ENCODE peak calls at places on chromosome 13, in seven cellular contexts. Q is T-helper 9 cell, T is esophagus squamous epithelium, E is NCI-H2029 treated with DMSO at 0.1 percent for 48 hours, C is mesenteric fat pad, I is fibroblast of the conjunctiva, R is BE2C. G is an unnamed sample.

GRCh38 chr13:51269039-51269438 is 46.8 kb downstream of the FAM124A start:
- DNase-seq in Q (no peak), E (no peak), R (no peak), C (no peak), T (no peak), I (no peak), G (no peak)

GRCh38 chr13:32134241-32134801 is 102.7 kb downstream of the FRY start:
- DNase-seq in I (no peak), R (no peak), E (no peak), C (no peak), Q (no peak), T (no peak), G (no peak)

GRCh38 chr13:79365981-79366380 is 40.1 kb downstream of the RBM26 start:
- DNase-seq in E (no peak), T (no peak), I (no peak), C (no peak), R (no peak), Q (no peak), G (no peak)

GRCh38 chr13:25247345-25247744 is 39.9 kb downstream of the MTMR6 start:
- DNase-seq in T (no peak), E (no peak), I (no peak), R (no peak), C (no peak), Q (no peak), G (no peak)

GRCh38 chr13:27599845-27600553 is 20.3 kb downstream of the LNX2 start:
- DNase-seq in C (no peak), T (no peak), E (no peak), I (peak), Q (no peak), R (peak), G (no peak)

GRCh38 chr13:28659611-28659970 is 661 bp downstream of the POMP start:
- DNase-seq in I (no peak), R (no peak), C (no peak), T (no peak), E (no peak), Q (no peak), G (no peak)

GRCh38 chr13:111964411-111965035 is 102.4 kb upstream of the SOX1 start:
- DNase-seq in E (no peak), I (no peak), R (no peak), Q (no peak), T (no peak), C (peak), G (no peak)

GRCh38 chr13:48896312-48896711 is 79.4 kb upstream of the FNDC3A start:
- DNase-seq in E (no peak), R (no peak), Q (no peak), I (no peak), C (no peak), T (no peak), G (no peak)

GRCh38 chr13:39910041-39910440 is 254.6 kb downstream of the COG6 start:
- DNase-seq in C (no peak), Q (no peak), T (no peak), E (peak), R (no peak), I (no peak), G (no peak)

GRCh38 chr13:101751488-101751887 is 299.0 kb downstream of the ITGBL1 start:
- DNase-seq in C (no peak), I (peak), R (peak), Q (no peak), E (peak), T (no peak), G (no peak)

GRCh38 chr13:93368705-93369104 is 142.1 kb downstream of the GPC6 start:
- DNase-seq in Q (no peak), R (no peak), E (no peak), T (no peak), I (no peak), C (no peak), G (no peak)

GRCh38 chr13:91986771-91987515 is 588.5 kb downstream of the GPC5 start:
- DNase-seq in R (no peak), Q (no peak), T (no peak), I (no peak), E (no peak), C (no peak), G (no peak)

GRCh38 chr13:29925457-29925856 is 75.0 kb upstream of the UBL3 start:
- DNase-seq in T (peak), E (peak), C (no peak), I (peak), R (peak), Q (no peak), G (peak)

GRCh38 chr13:71979616-71980015 is 112.6 kb upstream of the DACH1 start:
- DNase-seq in T (no peak), I (no peak), C (no peak), Q (no peak), R (peak), E (no peak), G (peak)

GRCh38 chr13:42696191-42696590 is 85.2 kb upstream of the FAM216B start:
- DNase-seq in E (no peak), I (no peak), T (no peak), C (no peak), R (no peak), Q (no peak), G (no peak)

GRCh38 chr13:110921209-110921608 is 6.3 kb upstream of the ANKRD10 start:
- DNase-seq in T (no peak), R (no peak), I (no peak), Q (no peak), C (no peak), E (no peak), G (no peak)

GRCh38 chr13:29948246-29948645 is 97.8 kb upstream of the UBL3 start:
- DNase-seq in I (no peak), E (no peak), T (no peak), R (no peak), Q (no peak), C (no peak), G (no peak)

GRCh38 chr13:64369121-64369520 is 2861.0 kb downstream of the PCDH9 start:
- DNase-seq in T (no peak), C (no peak), I (no peak), Q (no peak), R (no peak), E (no peak), G (no peak)

GRCh38 chr13:102191951-102192461 is 209.8 kb downstream of the FGF14 start:
- DNase-seq in Q (no peak), C (no peak), T (no peak), R (peak), I (no peak), E (no peak), G (no peak)

GRCh38 chr13:111879719-111880118 is 187.2 kb upstream of the SOX1 start:
- DNase-seq in T (no peak), C (no peak), I (no peak), Q (no peak), R (no peak), E (no peak), G (no peak)

GRCh38 chr13:37381502-37381901 is 217.1 kb downstream of the POSTN start:
- DNase-seq in E (no peak), C (no peak), I (no peak), T (no peak), Q (no peak), R (no peak), G (no peak)

GRCh38 chr13:32887617-32888016 is 128.6 kb upstream of the KL start:
- DNase-seq in E (no peak), I (no peak), C (no peak), Q (no peak), T (no peak), R (no peak), G (no peak)

GRCh38 chr13:36973621-36974268 is 25.4 kb downstream of the ALG5 start:
- DNase-seq in R (no peak), T (no peak), E (no peak), I (no peak), Q (no peak), C (no peak), G (no peak)

GRCh38 chr13:26558912-26559485 is 1.5 kb downstream of the WASF3 start:
- DNase-seq in C (no peak), R (no peak), T (no peak), Q (no peak), E (no peak), I (no peak), G (no peak)

GRCh38 chr13:40204246-40204645 is 462.2 kb downstream of the FOXO1 start:
- DNase-seq in R (no peak), Q (no peak), T (no peak), E (no peak), C (no peak), I (no peak), G (no peak)

GRCh38 chr13:108902557-108903155 is 273.2 kb downstream of the MYO16 start:
- DNase-seq in R (no peak), E (no peak), I (peak), Q (no peak), T (no peak), C (no peak), G (no peak)

GRCh38 chr13:40776232-40776631 is 5.2 kb upstream of the MRPS31 start:
- DNase-seq in E (no peak), T (no peak), I (no peak), R (no peak), C (no peak), Q (no peak), G (no peak)

GRCh38 chr13:71871844-71872243 is 4.8 kb upstream of the DACH1 start:
- DNase-seq in C (no peak), Q (no peak), E (no peak), I (no peak), R (no peak), T (no peak), G (no peak)

GRCh38 chr13:72599148-72599743 is 128.2 kb downstream of the MZT1 start:
- DNase-seq in E (no peak), Q (no peak), T (no peak), R (no peak), C (no peak), I (no peak), G (no peak)

GRCh38 chr13:41284512-41285288 is 21.3 kb upstream of the MTRF1 start:
- DNase-seq in Q (no peak), T (no peak), E (no peak), R (no peak), I (peak), C (no peak), G (no peak)

GRCh38 chr13:25929816-25930215 is 122.0 kb downstream of the SHISA2 start:
- DNase-seq in Q (no peak), C (no peak), E (no peak), T (no peak), I (no peak), R (no peak), G (no peak)

GRCh38 chr13:36848228-36848982 is 29.4 kb downstream of the RFXAP start:
- DNase-seq in T (no peak), R (peak), Q (no peak), C (no peak), I (no peak), E (peak), G (no peak)

GRCh38 chr13:23799945-23800344 is 89.3 kb downstream of the MIPEP start:
- DNase-seq in C (no peak), E (no peak), Q (no peak), R (no peak), T (no peak), I (no peak), G (no peak)

GRCh38 chr13:29994911-29995601 is 144.6 kb upstream of the UBL3 start:
- DNase-seq in Q (no peak), T (no peak), I (no peak), E (no peak), C (no peak), R (no peak), G (no peak)

GRCh38 chr13:93496985-93497673 is 270.5 kb downstream of the GPC6 start:
- DNase-seq in R (peak), I (no peak), Q (no peak), T (no peak), E (peak), C (no peak), G (no peak)

GRCh38 chr13:76512676-76513277 is 373.4 kb downstream of the KCTD12 start:
- DNase-seq in Q (no peak), E (no peak), T (no peak), I (peak), R (no peak), C (no peak), G (no peak)

GRCh38 chr13:49669735-49670309 is 21.5 kb downstream of the EBPL start:
- DNase-seq in R (peak), I (peak), E (peak), T (no peak), Q (no peak), C (no peak), G (peak)

GRCh38 chr13:113646376-113646775 is 11.6 kb downstream of the ATP4B start:
- DNase-seq in T (no peak), Q (no peak), I (no peak), E (peak), C (no peak), R (peak), G (no peak)

G was measured in HuH-7.5.